ENCODE peak calls at places on chromosome 13, in nine cellular contexts. D is ascending aorta, J is GM20000, S is left ventricle myocardium inferior, R is astrocyte, Y is breast epithelium, F is thoracic aorta, H is esophagus squamous epithelium, C is natural killer cell. G is an unnamed sample.

GRCh38 chr13:96817336-96817941 is 176.8 kb downstream of the OXGR1 start:
- DNase-seq in D (no peak), J (no peak), S (no peak), R (no peak), Y (no peak), F (no peak), H (no peak), C (no peak), G (no peak)

GRCh38 chr13:75931116-75931515 is 295.0 kb downstream of the LMO7 start:
- DNase-seq in D (no peak), J (no peak), S (no peak), R (peak), Y (no peak), F (no peak), H (no peak), C (no peak), G (no peak)

GRCh38 chr13:98820744-98821371 is 68.4 kb upstream of the SLC15A1 start:
- DNase-seq in D (no peak), J (no peak), S (no peak), R (no peak), Y (no peak), F (no peak), H (no peak), C (no peak), G (no peak)

GRCh38 chr13:28585557-28585956 is 73.4 kb upstream of the POMP start:
- DNase-seq in D (no peak), J (no peak), S (no peak), R (no peak), Y (no peak), F (no peak), H (no peak), C (no peak), G (no peak)

GRCh38 chr13:73258396-73258795 is 199.6 kb downstream of the KLF5 start:
- DNase-seq in D (no peak), J (no peak), S (no peak), R (no peak), Y (no peak), F (no peak), H (no peak), C (no peak), G (no peak)

GRCh38 chr13:22486490-22486889 is 694.3 kb upstream of the SGCG start:
- DNase-seq in D (no peak), J (no peak), S (no peak), R (no peak), Y (no peak), F (no peak), H (no peak), C (no peak), G (no peak)

GRCh38 chr13:80037505-80037888 is 303.4 kb downstream of the SPRY2 start:
- DNase-seq in D (no peak), J (no peak), S (no peak), R (peak), Y (no peak), F (no peak), H (no peak), C (no peak), G (no peak)

GRCh38 chr13:113648218-113648615 is 9.8 kb downstream of the ATP4B start:
- DNase-seq in D (no peak), J (no peak), S (peak), R (no peak), Y (peak), F (no peak), H (no peak), C (no peak), G (no peak)

GRCh38 chr13:59416561-59416960 is 747.2 kb downstream of the DIAPH3 start:
- DNase-seq in D (no peak), J (no peak), S (no peak), R (no peak), Y (no peak), F (no peak), H (no peak), C (no peak), G (no peak)

GRCh38 chr13:75255159-75255558 is 226.8 kb downstream of the TBC1D4 start:
- DNase-seq in D (no peak), J (no peak), S (no peak), R (no peak), Y (no peak), F (no peak), H (no peak), C (no peak), G (no peak)

GRCh38 chr13:30116379-30116778 is 191.0 kb downstream of the KATNAL1 start:
- DNase-seq in D (no peak), J (no peak), S (no peak), R (no peak), Y (no peak), F (no peak), H (no peak), C (no peak), G (no peak)

GRCh38 chr13:30115257-30115600 is 192.1 kb downstream of the KATNAL1 start:
- DNase-seq in D (no peak), J (no peak), S (no peak), R (no peak), Y (no peak), F (no peak), H (no peak), C (no peak), G (no peak)

GRCh38 chr13:30113531-30113930 is 193.8 kb downstream of the KATNAL1 start:
- DNase-seq in D (no peak), J (no peak), S (no peak), R (no peak), Y (no peak), F (no peak), H (no peak), C (no peak), G (no peak)

GRCh38 chr13:30113983-30114491 is 193.3 kb downstream of the KATNAL1 start:
- DNase-seq in D (no peak), J (no peak), S (no peak), R (peak), Y (no peak), F (no peak), H (no peak), C (no peak), G (no peak)

GRCh38 chr13:30114586-30115256 is 192.6 kb downstream of the KATNAL1 start:
- DNase-seq in D (peak), J (peak), S (peak), R (peak), Y (peak), F (peak), H (peak), C (peak), G (peak)
- TF ChIP-seq CTCF in D (peak), J (peak), S (peak), R (peak), Y (peak), F (peak), H (peak), C (peak), G (peak)

DNA sequence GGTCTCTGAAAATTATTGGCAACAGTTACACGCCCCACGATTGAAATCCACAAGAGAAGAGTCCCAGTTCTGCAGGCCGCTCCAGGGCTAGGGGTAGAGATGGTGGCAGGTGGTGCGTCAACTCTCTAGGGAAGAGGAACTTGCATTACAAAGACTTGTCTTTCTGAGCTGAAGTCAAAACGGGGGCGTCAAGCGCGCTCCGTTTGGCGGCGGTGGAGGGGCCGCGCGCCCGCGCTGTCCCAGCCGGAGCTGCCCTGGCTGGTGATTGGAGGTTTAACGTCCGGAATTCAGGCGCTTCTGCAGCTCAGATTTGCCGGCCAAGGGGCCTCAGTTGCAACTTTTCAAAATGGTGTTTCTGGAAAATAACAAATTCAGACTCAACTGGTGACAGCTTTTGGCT is 38.9 kb downstream of the SOX1 start:
- DNase-seq in D (no peak), J (no peak), S (no peak), R (no peak), Y (no peak), F (no peak), H (no peak), C (no peak), G (no peak)
- TF ChIP-seq CTCF in D (no peak), J (no peak), S (no peak), R (no peak), Y (no peak), F (no peak), H (no peak), C (no peak), G (no peak)

DNA sequence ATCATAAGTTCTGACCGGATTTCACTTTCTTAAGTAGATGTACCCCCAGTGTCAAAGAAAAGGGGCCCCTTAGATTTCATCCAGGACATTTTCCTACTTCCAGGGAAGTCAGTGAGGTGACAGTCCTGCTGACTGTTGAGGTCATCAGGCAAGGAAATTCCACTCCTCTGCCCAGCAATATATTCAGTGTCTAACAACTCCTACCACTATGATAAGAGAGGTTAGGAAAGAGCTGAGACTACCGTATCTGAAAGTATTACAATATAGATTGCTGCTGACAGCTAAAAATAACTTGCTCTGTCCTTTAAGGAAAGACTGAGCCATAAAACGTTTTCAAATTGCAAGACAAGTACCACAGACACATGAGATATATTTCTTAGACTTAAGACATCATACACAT is 325.1 kb downstream of the EFNB2 start:
- DNase-seq in D (no peak), J (no peak), S (no peak), R (no peak), Y (no peak), F (no peak), H (no peak), C (no peak), G (no peak)
- TF ChIP-seq CTCF in D (no peak), J (no peak), S (no peak), R (no peak), Y (no peak), F (no peak), H (no peak), C (no peak), G (no peak)

GRCh38 chr13:106537521-106537920 is 2.1 kb upstream of the EFNB2 start:
- DNase-seq in D (no peak), J (no peak), S (no peak), R (no peak), Y (no peak), F (no peak), H (no peak), C (no peak), G (no peak)

GRCh38 chr13:106536244-106537034 is 977 bp upstream of the EFNB2 start:
- DNase-seq in D (no peak), J (peak), S (peak), R (peak), Y (peak), F (peak), H (peak), C (peak), G (peak)

GRCh38 chr13:106534844-106535551 is 464 bp downstream of the EFNB2 start:
- DNase-seq in D (no peak), J (peak), S (peak), R (peak), Y (no peak), F (no peak), H (no peak), C (peak), G (peak)

GRCh38 chr13:106533940-106534843 is 1.3 kb downstream of the EFNB2 start:
- DNase-seq in D (no peak), J (peak), S (peak), R (peak), Y (no peak), F (no peak), H (no peak), C (peak), G (peak)

GRCh38 chr13:106535552-106536243 is at the start of gene EFNB2:
- DNase-seq in D (peak), J (peak), S (peak), R (peak), Y (peak), F (no peak), H (peak), C (peak), G (peak)
- TF ChIP-seq CTCF in D (no peak), J (no peak), S (no peak), R (no peak), Y (no peak), F (no peak), H (no peak), C (no peak), G (peak)

GRCh38 chr13:103371271-103371670 is 305.1 kb upstream of the SLC10A2 start:
- DNase-seq in D (no peak), J (no peak), S (no peak), R (peak), Y (no peak), F (no peak), H (no peak), C (no peak), G (no peak)
- TF ChIP-seq CTCF in D (no peak), J (no peak), S (no peak), R (no peak), Y (no peak), F (no peak), H (no peak), C (no peak), G (no peak)

GRCh38 chr13:60584976-60585375 is 188.0 kb downstream of the TDRD3 start:
- DNase-seq in D (no peak), J (no peak), S (no peak), R (peak), Y (no peak), F (no peak), H (no peak), C (no peak), G (no peak)

GRCh38 chr13:60583911-60584753 is 187.1 kb downstream of the TDRD3 start:
- DNase-seq in D (no peak), J (no peak), S (no peak), R (peak), Y (no peak), F (peak), H (no peak), C (no peak), G (no peak)

GRCh38 chr13:60577761-60578160 is 180.7 kb downstream of the TDRD3 start:
- DNase-seq in D (no peak), J (no peak), S (no peak), R (no peak), Y (no peak), F (no peak), H (no peak), C (no peak), G (no peak)

GRCh38 chr13:60583196-60583908 is 186.3 kb downstream of the TDRD3 start:
- DNase-seq in D (no peak), J (no peak), S (no peak), R (peak), Y (no peak), F (no peak), H (no peak), C (no peak), G (no peak)
- TF ChIP-seq CTCF in D (no peak), J (no peak), S (no peak), R (no peak), Y (no peak), F (no peak), H (no peak), C (no peak), G (no peak)

DNA sequence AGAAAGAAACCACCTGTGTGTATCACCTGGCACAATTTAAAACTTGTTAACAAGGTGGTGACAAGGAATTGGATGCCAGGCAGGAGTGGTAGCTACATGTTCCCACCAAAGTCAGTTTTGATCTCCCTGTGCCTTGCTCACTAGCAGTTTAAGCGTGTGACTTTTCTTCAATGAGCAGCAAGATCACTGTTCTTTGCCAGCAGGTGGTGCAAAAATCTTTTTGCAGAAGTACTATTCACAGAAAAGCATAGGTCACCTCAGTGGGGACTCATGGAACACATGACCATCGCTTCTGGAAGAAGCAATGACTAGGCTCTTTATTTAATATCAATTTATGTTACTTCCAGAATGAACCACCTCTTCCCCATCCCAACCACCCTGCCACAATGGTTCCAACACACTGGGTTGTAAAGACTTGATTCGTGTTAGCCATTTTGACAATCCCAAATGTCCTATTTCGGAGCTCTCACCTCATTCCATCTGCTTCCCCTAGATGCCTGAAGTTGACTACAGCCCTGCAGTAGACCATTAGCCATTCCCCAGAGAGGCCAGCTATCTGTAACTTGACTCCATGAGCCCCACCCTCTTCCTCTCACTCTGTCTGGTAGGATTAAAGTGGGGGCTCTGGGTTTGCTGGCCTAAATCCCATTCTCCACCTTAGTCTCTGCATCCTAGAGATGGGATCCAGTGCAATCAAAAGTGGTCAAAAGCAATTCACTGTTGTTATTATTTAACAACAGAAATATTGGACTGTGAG is 59.1 kb upstream of the TNFRSF19 start:
- DNase-seq in D (no peak), J (peak), S (no peak), R (peak), Y (no peak), F (no peak), H (no peak), C (no peak), G (peak)
- TF ChIP-seq CTCF in D (no peak), J (peak), S (peak), R (peak), Y (peak), F (no peak), H (no peak), C (no peak), G (peak)

GRCh38 chr13:102392810-102393209 is 9.0 kb downstream of the FGF14 start:
- DNase-seq in D (no peak), J (no peak), S (no peak), R (no peak), Y (no peak), F (no peak), H (no peak), C (no peak), G (no peak)

GRCh38 chr13:102399791-102400618 is 1.8 kb downstream of the FGF14 start:
- DNase-seq in D (no peak), J (peak), S (peak), R (no peak), Y (no peak), F (no peak), H (no peak), C (no peak), G (peak)

GRCh38 chr13:102395939-102396338 is 5.9 kb downstream of the FGF14 start:
- DNase-seq in D (no peak), J (no peak), S (no peak), R (no peak), Y (no peak), F (no peak), H (no peak), C (no peak), G (no peak)

GRCh38 chr13:102395174-102395573 is 6.7 kb downstream of the FGF14 start:
- DNase-seq in D (no peak), J (no peak), S (no peak), R (no peak), Y (no peak), F (no peak), H (no peak), C (no peak), G (no peak)

GRCh38 chr13:102394158-102395053 is 7.4 kb downstream of the FGF14 start:
- DNase-seq in D (peak), J (peak), S (peak), R (peak), Y (peak), F (peak), H (peak), C (peak), G (peak)
- TF ChIP-seq CTCF in D (no peak), J (peak), S (peak), R (peak), Y (no peak), F (no peak), H (no peak), C (no peak), G (peak)

DNA sequence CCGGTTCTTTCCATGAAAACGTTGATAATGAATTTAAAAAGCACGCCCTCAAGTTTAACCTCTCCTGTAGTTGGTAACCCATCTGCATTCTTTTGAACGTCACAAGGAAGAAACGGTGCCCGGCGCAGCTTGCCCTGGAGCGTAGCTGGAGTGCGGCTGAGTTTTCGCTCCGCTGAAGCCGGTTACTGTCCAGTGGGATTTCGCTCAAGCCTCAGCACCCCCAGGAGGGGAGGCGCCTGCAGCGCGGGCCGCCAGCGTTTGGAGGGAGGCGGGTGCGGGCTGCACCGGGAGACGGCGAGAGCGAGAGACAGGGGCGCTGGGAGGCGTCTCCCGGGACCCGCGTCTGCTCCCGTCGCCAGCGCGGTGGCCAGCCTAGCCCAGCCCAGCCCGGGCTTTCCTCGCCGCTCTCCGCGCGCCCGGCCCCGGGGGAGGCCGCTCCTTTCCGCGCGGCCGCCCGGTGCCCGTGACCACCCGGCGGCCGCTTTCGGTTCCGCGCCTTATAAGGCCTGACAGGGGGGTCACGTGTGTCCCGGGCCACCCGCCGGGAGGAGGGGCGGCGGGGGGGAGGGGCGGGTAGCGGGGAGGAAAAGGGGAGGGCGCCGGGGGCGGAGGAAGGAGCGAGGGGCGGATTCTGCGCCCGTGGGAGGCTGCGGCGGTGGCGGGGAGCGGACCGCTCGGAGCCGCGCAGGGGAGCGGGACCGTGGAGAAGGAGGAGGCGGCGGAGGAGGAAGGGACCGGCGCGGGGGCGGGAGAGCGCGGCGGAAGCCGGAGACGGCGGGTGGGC is 8.3 kb upstream of the DGKH start:
- DNase-seq in D (peak), J (peak), S (peak), R (peak), Y (peak), F (peak), H (peak), C (peak), G (peak)
- TF ChIP-seq CTCF in D (no peak), J (no peak), S (no peak), R (no peak), Y (peak), F (peak), H (no peak), C (no peak), G (peak)